ENCODE peak calls at places on chromosomes 7 and 10, in six cellular contexts. M is adrenal gland, L is GM23338, N is left lung, F is testis, W is adipocyte. I is an unnamed sample. For H3K4me1, the result is how much of the 10 kb centered on the place peaks cover.

GRCh38 chr7:47471358-47471703 is 110.6 kb downstream of the TNS3 start:
- DNase-seq in F (no peak), M (no peak), W (no peak), N (no peak), L (no peak), I (no peak)

GRCh38 chr7:150400779-150401423 is 21.8 kb downstream of the ZNF775 start:
- DNase-seq in N (peak), M (peak), L (no peak), W (no peak), F (peak), I (peak)

GRCh38 chr7:34596887-34597286 is 61.1 kb upstream of the NPSR1 start:
- DNase-seq in N (no peak), M (no peak), L (peak), F (peak), W (peak), I (no peak)

GRCh38 chr10:49666054-49666453 is 13.4 kb upstream of the C10orf53 start:
- DNase-seq in F (no peak), M (no peak), N (no peak), W (no peak), L (no peak), I (no peak)

GRCh38 chr10:84706875-84707274 is 378.5 kb downstream of the CCSER2 start:
- DNase-seq in N (no peak), M (no peak), F (no peak), W (no peak), L (no peak), I (no peak)

GRCh38 chr10:14084875-14085274 is 245.8 kb downstream of the FRMD4A start:
- DNase-seq in N (no peak), F (no peak), M (no peak), L (no peak), W (no peak), I (no peak)

GRCh38 chr10:22550732-22551131 is 163.6 kb downstream of the PIP4K2A start:
- DNase-seq in W (peak), L (peak), F (peak), N (no peak), M (peak), I (no peak)

GRCh38 chr10:97321807-97322195 is 2.7 kb downstream of the FRAT1 start:
- DNase-seq in W (no peak), L (peak), F (no peak), N (no peak), M (no peak), I (no peak)

GRCh38 chr10:100791254-100792058 is 46.1 kb downstream of the PAX2 start:
- DNase-seq in N (no peak), L (no peak), W (no peak), F (peak), M (no peak), I (no peak)

GRCh38 chr7:157544980-157545680 is 208.3 kb downstream of the DNAJB6 start:
- DNase-seq in L (no peak), W (no peak), M (no peak), N (peak), F (no peak), I (peak)

GRCh38 chr7:157780312-157780711 is 443.5 kb downstream of the DNAJB6 start:
- DNase-seq in W (no peak), L (no peak), M (no peak), F (no peak), N (peak), I (no peak)

DNA sequence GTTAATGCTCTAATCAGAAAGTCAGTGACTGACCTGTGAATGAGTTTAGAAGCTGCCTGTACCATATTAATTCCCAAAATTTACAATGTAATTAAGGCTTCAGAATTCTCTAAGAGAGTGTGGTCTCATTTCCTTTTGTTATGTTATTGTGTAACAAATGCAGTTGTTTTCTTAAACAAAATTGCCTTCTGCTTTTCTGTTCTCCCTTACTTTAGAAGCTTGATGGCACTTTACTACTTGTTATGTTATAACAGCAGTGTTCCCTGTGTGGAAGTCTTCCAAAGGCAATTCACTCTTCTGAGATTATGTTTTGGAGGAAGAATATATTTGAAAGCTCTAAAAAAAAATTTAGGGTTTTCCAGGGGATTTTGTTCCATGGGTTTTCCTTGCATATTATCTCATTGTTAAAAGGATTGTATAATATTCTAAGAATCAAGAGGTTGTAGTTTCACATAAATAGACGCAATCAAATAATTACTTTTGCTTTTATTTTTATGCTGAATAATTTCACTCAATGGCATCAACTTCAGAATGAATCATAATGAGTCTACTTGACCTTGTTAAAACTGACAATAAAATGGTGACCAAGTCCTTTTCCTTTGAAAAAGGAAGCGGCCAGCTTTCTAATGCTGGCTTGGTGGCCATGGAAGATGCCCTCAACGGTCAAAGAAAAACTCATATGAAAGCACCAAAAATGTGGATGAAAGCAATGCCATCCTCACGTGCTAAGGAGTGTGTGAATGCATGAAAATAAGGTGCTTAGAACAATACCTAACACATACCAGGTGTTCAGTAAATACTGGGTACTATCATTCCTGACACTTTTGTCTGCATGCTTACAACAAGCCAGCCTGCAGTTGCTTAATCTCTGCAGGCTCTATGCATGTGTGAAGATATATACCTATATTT is 92.3 kb upstream of the KLF6 start:
- DNase-seq in M (no peak), N (no peak), W (peak), F (no peak), L (no peak), I (no peak)
- H3K4me1 ChIP-seq in M (under half), N (under half), W (under half), F (under half), L (under half), I (under half)

DNA sequence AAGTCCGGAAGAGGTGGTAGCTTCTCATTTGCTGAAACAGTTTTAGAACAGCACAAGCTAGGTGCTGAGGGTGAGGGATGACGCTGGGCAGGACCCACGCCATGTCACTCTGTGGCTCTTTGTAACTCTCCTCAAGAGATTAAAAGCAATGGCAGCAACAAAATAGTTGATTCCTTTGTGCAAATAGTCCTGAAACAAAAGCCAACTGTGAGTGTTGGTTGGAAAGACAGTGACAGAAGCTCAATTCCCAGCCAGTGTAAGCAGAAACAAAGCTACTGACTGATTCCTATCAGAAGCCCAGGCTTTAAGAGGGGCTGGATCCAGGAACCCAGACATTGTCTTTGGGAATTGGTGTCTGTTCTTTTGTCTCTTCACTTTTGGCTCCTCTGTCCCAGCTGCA is 47.5 kb upstream of the AQP1 start:
- DNase-seq in W (no peak), F (no peak), L (no peak), N (no peak), M (no peak), I (no peak)
- H3K4me1 ChIP-seq in W (under half), F (under half), L (under half), N (under half), M (under half), I (under half)

GRCh38 chr10:79418886-79419595 is 26.4 kb downstream of the ZCCHC24 start:
- DNase-seq in F (no peak), N (peak), L (no peak), W (no peak), M (no peak), I (no peak)

GRCh38 chr10:79425074-79425532 is 20.3 kb downstream of the ZCCHC24 start:
- DNase-seq in N (peak), F (no peak), W (no peak), L (no peak), M (no peak), I (no peak)

GRCh38 chr10:79420974-79421688 is 24.3 kb downstream of the ZCCHC24 start:
- DNase-seq in F (no peak), N (peak), W (peak), L (no peak), M (no peak), I (no peak)

GRCh38 chr10:79424221-79425073 is 21.0 kb downstream of the ZCCHC24 start:
- DNase-seq in N (peak), M (no peak), L (no peak), F (peak), W (no peak), I (no peak)

GRCh38 chr10:79422178-79422892 is 23.1 kb downstream of the ZCCHC24 start:
- DNase-seq in W (peak), F (peak), L (no peak), M (no peak), N (peak), I (no peak)
- H3K4me1 ChIP-seq in W (half or more), F (under half), L (under half), M (under half), N (under half), I (half or more)

DNA sequence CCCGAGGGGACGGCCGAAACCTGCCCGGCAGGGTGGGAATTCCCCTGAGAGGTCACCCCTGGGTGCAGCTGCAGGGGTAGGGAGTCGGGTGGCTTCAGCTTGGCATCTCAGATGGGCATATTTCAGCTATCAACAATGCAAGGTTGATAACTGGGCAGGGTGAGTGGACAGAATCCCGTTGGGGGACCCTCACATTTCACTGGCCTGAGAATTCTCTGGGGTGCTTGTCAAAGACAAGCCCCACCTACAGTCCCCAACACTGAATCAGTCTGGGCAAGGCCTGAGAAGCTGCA is 3.2 kb downstream of the RGS10 start:
- DNase-seq in M (no peak), W (no peak), N (no peak), L (no peak), F (no peak), I (no peak)
- H3K4me1 ChIP-seq in M (under half), W (under half), N (under half), L (under half), F (under half), I (under half)

GRCh38 chr7:134512271-134512670 is 15.1 kb upstream of the AKR1B10 start:
- DNase-seq in L (no peak), M (no peak), N (no peak), W (no peak), F (no peak), I (no peak)

GRCh38 chr7:134515569-134516468 is 11.5 kb upstream of the AKR1B10 start:
- DNase-seq in L (no peak), W (peak), M (no peak), N (no peak), F (no peak), I (no peak)

GRCh38 chr7:134514106-134514505 is 13.3 kb upstream of the AKR1B10 start:
- DNase-seq in L (no peak), M (no peak), W (no peak), F (no peak), N (no peak), I (no peak)

GRCh38 chr7:134514663-134515062 is 12.7 kb upstream of the AKR1B10 start:
- DNase-seq in L (peak), F (peak), W (peak), N (no peak), M (peak), I (no peak)

GRCh38 chr7:134513169-134513752 is 14.1 kb upstream of the AKR1B10 start:
- DNase-seq in N (no peak), M (peak), W (peak), L (peak), F (peak), I (no peak)
- H3K4me1 ChIP-seq in N (under half), M (under half), W (under half), L (under half), F (under half), I (under half)

GRCh38 chr7:129497156-129497555 is 5.2 kb upstream of the SMKR1 start:
- DNase-seq in L (no peak), M (no peak), W (no peak), F (no peak), N (no peak), I (no peak)

GRCh38 chr7:129499915-129500463 is 2.3 kb upstream of the SMKR1 start:
- DNase-seq in L (no peak), F (no peak), M (no peak), N (no peak), W (no peak), I (no peak)

GRCh38 chr7:129495987-129496386 is 6.3 kb upstream of the SMKR1 start:
- DNase-seq in W (no peak), M (no peak), L (no peak), F (no peak), N (no peak), I (no peak)

GRCh38 chr7:129496653-129497052 is 5.7 kb upstream of the SMKR1 start:
- DNase-seq in F (no peak), N (no peak), L (no peak), M (no peak), W (no peak), I (no peak)

GRCh38 chr7:129498021-129498420 is 4.3 kb upstream of the SMKR1 start:
- DNase-seq in L (no peak), F (no peak), N (no peak), M (no peak), W (no peak), I (no peak)
- H3K4me1 ChIP-seq in L (under half), F (under half), N (under half), M (under half), W (under half), I (under half)

DNA sequence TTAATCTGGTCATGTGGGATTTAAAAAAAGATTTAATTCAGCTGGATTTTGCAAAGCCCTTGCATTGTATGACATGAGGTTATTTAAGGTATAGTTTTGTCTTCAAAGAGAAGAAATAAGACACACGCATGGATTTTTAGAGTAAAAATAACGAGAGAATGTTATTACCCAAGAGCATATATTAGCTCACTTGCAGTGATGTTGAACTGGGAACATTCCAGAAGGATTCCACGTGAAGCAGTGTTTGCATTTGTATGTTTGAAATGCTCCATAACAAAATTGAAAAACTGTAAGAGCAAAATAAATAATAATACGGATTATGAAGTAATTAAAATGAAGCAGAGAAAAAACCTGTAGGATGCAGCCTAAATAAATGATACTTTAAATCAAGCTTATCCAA is 203.2 kb downstream of the BAMBI start:
- DNase-seq in F (no peak), N (no peak), M (no peak), W (no peak), L (no peak), I (no peak)
- H3K4me1 ChIP-seq in F (under half), N (under half), M (under half), W (under half), L (under half), I (under half)

GRCh38 chr7:33054261-33054964 is 8.2 kb downstream of the NT5C3A start:
- DNase-seq in M (no peak), W (peak), F (no peak), N (no peak), L (no peak), I (no peak)
- H3K4me1 ChIP-seq in M (under half), W (under half), F (under half), N (under half), L (under half), I (under half)

DNA sequence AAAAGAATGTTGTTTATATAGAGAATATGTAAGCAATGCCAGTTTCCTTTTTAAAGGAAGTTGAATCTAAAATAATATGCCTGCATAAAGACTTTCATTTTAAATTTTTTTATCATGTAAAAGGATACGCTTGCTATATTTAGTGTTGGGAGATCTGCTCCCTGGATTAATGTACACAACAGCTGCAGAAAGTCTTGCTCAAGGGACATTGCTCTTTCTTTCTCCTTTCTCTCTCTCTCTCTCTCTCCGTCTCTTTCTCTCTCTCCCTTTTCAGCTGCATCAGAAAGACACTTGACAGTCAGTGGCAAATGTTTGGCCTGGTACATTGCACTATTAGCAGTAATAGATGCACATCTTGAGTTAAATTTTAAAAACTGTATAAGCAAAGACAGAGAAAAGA is 739 bp downstream of the MYPN start:
- DNase-seq in W (peak), F (no peak), L (no peak), N (no peak), M (no peak), I (no peak)
- H3K4me1 ChIP-seq in W (under half), F (under half), L (under half), N (under half), M (under half), I (under half)